ENCODE peak calls at places on chromosomes 13 and 19, in six cellular contexts. One of them, this sample, is unnamed.

GRCh38 chr13:27980280-27980998 is 8.1 kb downstream of the URAD start:
- DNase-seq in activated T-cell treated with anti-CD3 and anti-CD28 coated beads, Interleukin-2, amount 50 U/mL, for 4 hours: no peak
- DNase-seq in Panc1: no peak
- DNase-seq in stimulated activated CD4-positive, alpha-beta T cell treated with anti-CD3 and anti-CD28 coated beads, TNF-alpha, amount 100 ng/mL, for 4 hours: no peak
- DNase-seq in Peyer's patch: peak
- DNase-seq in cardiac muscle cell: no peak
- DNase-seq in this sample: no peak

GRCh38 chr19:11180346-11180745 is 17.0 kb downstream of the KANK2 start:
- DNase-seq in activated T-cell treated with anti-CD3 and anti-CD28 coated beads, Interleukin-2, amount 50 U/mL, for 4 hours: no peak
- DNase-seq in Panc1: no peak
- DNase-seq in stimulated activated CD4-positive, alpha-beta T cell treated with anti-CD3 and anti-CD28 coated beads, TNF-alpha, amount 100 ng/mL, for 4 hours: no peak
- DNase-seq in Peyer's patch: no peak
- DNase-seq in cardiac muscle cell: no peak
- DNase-seq in this sample: no peak

GRCh38 chr19:15551183-15552004 is 43.1 kb downstream of the CYP4F22 start:
- DNase-seq in activated T-cell treated with anti-CD3 and anti-CD28 coated beads, Interleukin-2, amount 50 U/mL, for 4 hours: peak
- DNase-seq in Panc1: no peak
- DNase-seq in stimulated activated CD4-positive, alpha-beta T cell treated with anti-CD3 and anti-CD28 coated beads, TNF-alpha, amount 100 ng/mL, for 4 hours: peak
- DNase-seq in Peyer's patch: peak
- DNase-seq in cardiac muscle cell: no peak
- DNase-seq in this sample: no peak

GRCh38 chr19:14977128-14977527 is 2.5 kb downstream of the SLC1A6 start:
- DNase-seq in activated T-cell treated with anti-CD3 and anti-CD28 coated beads, Interleukin-2, amount 50 U/mL, for 4 hours: no peak
- DNase-seq in Panc1: no peak
- DNase-seq in stimulated activated CD4-positive, alpha-beta T cell treated with anti-CD3 and anti-CD28 coated beads, TNF-alpha, amount 100 ng/mL, for 4 hours: no peak
- DNase-seq in Peyer's patch: no peak
- DNase-seq in cardiac muscle cell: no peak
- DNase-seq in this sample: no peak

GRCh38 chr13:50779443-50780200 is 63.9 kb downstream of the DLEU7 start:
- DNase-seq in activated T-cell treated with anti-CD3 and anti-CD28 coated beads, Interleukin-2, amount 50 U/mL, for 4 hours: no peak
- DNase-seq in Panc1: no peak
- DNase-seq in stimulated activated CD4-positive, alpha-beta T cell treated with anti-CD3 and anti-CD28 coated beads, TNF-alpha, amount 100 ng/mL, for 4 hours: no peak
- DNase-seq in Peyer's patch: no peak
- DNase-seq in cardiac muscle cell: no peak
- DNase-seq in this sample: no peak

GRCh38 chr19:35337081-35337983 is 8.3 kb downstream of the CD22 start:
- DNase-seq in activated T-cell treated with anti-CD3 and anti-CD28 coated beads, Interleukin-2, amount 50 U/mL, for 4 hours: no peak
- DNase-seq in Panc1: no peak
- DNase-seq in stimulated activated CD4-positive, alpha-beta T cell treated with anti-CD3 and anti-CD28 coated beads, TNF-alpha, amount 100 ng/mL, for 4 hours: no peak
- DNase-seq in Peyer's patch: no peak
- DNase-seq in cardiac muscle cell: no peak
- DNase-seq in this sample: no peak

GRCh38 chr19:31235806-31236205 is 113.4 kb downstream of the TSHZ3 start:
- DNase-seq in activated T-cell treated with anti-CD3 and anti-CD28 coated beads, Interleukin-2, amount 50 U/mL, for 4 hours: no peak
- DNase-seq in Panc1: no peak
- DNase-seq in stimulated activated CD4-positive, alpha-beta T cell treated with anti-CD3 and anti-CD28 coated beads, TNF-alpha, amount 100 ng/mL, for 4 hours: no peak
- DNase-seq in Peyer's patch: no peak
- DNase-seq in cardiac muscle cell: no peak
- DNase-seq in this sample: no peak

GRCh38 chr13:113122571-113123225 is at the start of gene F10:
- DNase-seq in activated T-cell treated with anti-CD3 and anti-CD28 coated beads, Interleukin-2, amount 50 U/mL, for 4 hours: no peak
- DNase-seq in Panc1: no peak
- DNase-seq in stimulated activated CD4-positive, alpha-beta T cell treated with anti-CD3 and anti-CD28 coated beads, TNF-alpha, amount 100 ng/mL, for 4 hours: no peak
- DNase-seq in Peyer's patch: peak
- DNase-seq in cardiac muscle cell: peak
- DNase-seq in this sample: peak

GRCh38 chr13:80903911-80904310 is 563.0 kb upstream of the SPRY2 start:
- DNase-seq in activated T-cell treated with anti-CD3 and anti-CD28 coated beads, Interleukin-2, amount 50 U/mL, for 4 hours: no peak
- DNase-seq in Panc1: no peak
- DNase-seq in stimulated activated CD4-positive, alpha-beta T cell treated with anti-CD3 and anti-CD28 coated beads, TNF-alpha, amount 100 ng/mL, for 4 hours: no peak
- DNase-seq in Peyer's patch: no peak
- DNase-seq in cardiac muscle cell: no peak
- DNase-seq in this sample: peak

GRCh38 chr13:112799394-112799793 is 109.6 kb downstream of the ATP11A start:
- DNase-seq in activated T-cell treated with anti-CD3 and anti-CD28 coated beads, Interleukin-2, amount 50 U/mL, for 4 hours: no peak
- DNase-seq in Panc1: no peak
- DNase-seq in stimulated activated CD4-positive, alpha-beta T cell treated with anti-CD3 and anti-CD28 coated beads, TNF-alpha, amount 100 ng/mL, for 4 hours: no peak
- DNase-seq in Peyer's patch: no peak
- DNase-seq in cardiac muscle cell: no peak
- DNase-seq in this sample: no peak

GRCh38 chr19:48754950-48755645 is at the start of gene FGF21:
- DNase-seq in activated T-cell treated with anti-CD3 and anti-CD28 coated beads, Interleukin-2, amount 50 U/mL, for 4 hours: no peak
- DNase-seq in Panc1: no peak
- DNase-seq in stimulated activated CD4-positive, alpha-beta T cell treated with anti-CD3 and anti-CD28 coated beads, TNF-alpha, amount 100 ng/mL, for 4 hours: no peak
- DNase-seq in Peyer's patch: no peak
- DNase-seq in cardiac muscle cell: no peak
- DNase-seq in this sample: no peak

GRCh38 chr19:19538077-19538764 is at the start of gene CILP2:
- DNase-seq in activated T-cell treated with anti-CD3 and anti-CD28 coated beads, Interleukin-2, amount 50 U/mL, for 4 hours: peak
- DNase-seq in Panc1: no peak
- DNase-seq in stimulated activated CD4-positive, alpha-beta T cell treated with anti-CD3 and anti-CD28 coated beads, TNF-alpha, amount 100 ng/mL, for 4 hours: no peak
- DNase-seq in Peyer's patch: no peak
- DNase-seq in cardiac muscle cell: peak
- DNase-seq in this sample: no peak

GRCh38 chr19:50890422-50891252 is 17.4 kb downstream of the KLK2 start:
- DNase-seq in activated T-cell treated with anti-CD3 and anti-CD28 coated beads, Interleukin-2, amount 50 U/mL, for 4 hours: no peak
- DNase-seq in Panc1: no peak
- DNase-seq in stimulated activated CD4-positive, alpha-beta T cell treated with anti-CD3 and anti-CD28 coated beads, TNF-alpha, amount 100 ng/mL, for 4 hours: no peak
- DNase-seq in Peyer's patch: no peak
- DNase-seq in cardiac muscle cell: no peak
- DNase-seq in this sample: peak

GRCh38 chr19:38919837-38920528 is 8.0 kb upstream of the CCER2 start:
- DNase-seq in activated T-cell treated with anti-CD3 and anti-CD28 coated beads, Interleukin-2, amount 50 U/mL, for 4 hours: no peak
- DNase-seq in Panc1: no peak
- DNase-seq in stimulated activated CD4-positive, alpha-beta T cell treated with anti-CD3 and anti-CD28 coated beads, TNF-alpha, amount 100 ng/mL, for 4 hours: no peak
- DNase-seq in Peyer's patch: peak
- DNase-seq in cardiac muscle cell: no peak
- DNase-seq in this sample: no peak

GRCh38 chr19:35856001-35856400 is 710 bp upstream of the KIRREL2 start:
- DNase-seq in activated T-cell treated with anti-CD3 and anti-CD28 coated beads, Interleukin-2, amount 50 U/mL, for 4 hours: no peak
- DNase-seq in Panc1: no peak
- DNase-seq in stimulated activated CD4-positive, alpha-beta T cell treated with anti-CD3 and anti-CD28 coated beads, TNF-alpha, amount 100 ng/mL, for 4 hours: no peak
- DNase-seq in Peyer's patch: no peak
- DNase-seq in cardiac muscle cell: peak
- DNase-seq in this sample: no peak

GRCh38 chr13:90803210-90803609 is 544.3 kb upstream of the MIR17HG start:
- DNase-seq in activated T-cell treated with anti-CD3 and anti-CD28 coated beads, Interleukin-2, amount 50 U/mL, for 4 hours: no peak
- DNase-seq in Panc1: no peak
- DNase-seq in stimulated activated CD4-positive, alpha-beta T cell treated with anti-CD3 and anti-CD28 coated beads, TNF-alpha, amount 100 ng/mL, for 4 hours: no peak
- DNase-seq in Peyer's patch: no peak
- DNase-seq in cardiac muscle cell: no peak
- DNase-seq in this sample: no peak

GRCh38 chr13:26051231-26052135 is at the start of gene SHISA2:
- DNase-seq in activated T-cell treated with anti-CD3 and anti-CD28 coated beads, Interleukin-2, amount 50 U/mL, for 4 hours: peak
- DNase-seq in Panc1: no peak
- DNase-seq in stimulated activated CD4-positive, alpha-beta T cell treated with anti-CD3 and anti-CD28 coated beads, TNF-alpha, amount 100 ng/mL, for 4 hours: peak
- DNase-seq in Peyer's patch: no peak
- DNase-seq in cardiac muscle cell: peak
- DNase-seq in this sample: peak

GRCh38 chr13:80814541-80814940 is 473.6 kb upstream of the SPRY2 start:
- DNase-seq in activated T-cell treated with anti-CD3 and anti-CD28 coated beads, Interleukin-2, amount 50 U/mL, for 4 hours: no peak
- DNase-seq in Panc1: no peak
- DNase-seq in stimulated activated CD4-positive, alpha-beta T cell treated with anti-CD3 and anti-CD28 coated beads, TNF-alpha, amount 100 ng/mL, for 4 hours: no peak
- DNase-seq in Peyer's patch: no peak
- DNase-seq in cardiac muscle cell: no peak
- DNase-seq in this sample: peak

GRCh38 chr19:1001538-1002166 is 1.4 kb downstream of the GRIN3B start:
- DNase-seq in activated T-cell treated with anti-CD3 and anti-CD28 coated beads, Interleukin-2, amount 50 U/mL, for 4 hours: peak
- DNase-seq in Panc1: no peak
- DNase-seq in stimulated activated CD4-positive, alpha-beta T cell treated with anti-CD3 and anti-CD28 coated beads, TNF-alpha, amount 100 ng/mL, for 4 hours: peak
- DNase-seq in Peyer's patch: peak
- DNase-seq in cardiac muscle cell: peak
- DNase-seq in this sample: no peak

GRCh38 chr19:18961767-18962423 is 20.9 kb upstream of the HOMER3 start:
- DNase-seq in activated T-cell treated with anti-CD3 and anti-CD28 coated beads, Interleukin-2, amount 50 U/mL, for 4 hours: no peak
- DNase-seq in Panc1: no peak
- DNase-seq in stimulated activated CD4-positive, alpha-beta T cell treated with anti-CD3 and anti-CD28 coated beads, TNF-alpha, amount 100 ng/mL, for 4 hours: no peak
- DNase-seq in Peyer's patch: no peak
- DNase-seq in cardiac muscle cell: peak
- DNase-seq in this sample: no peak

GRCh38 chr13:24709186-24709913 is 29.1 kb downstream of the ATP12A start:
- DNase-seq in activated T-cell treated with anti-CD3 and anti-CD28 coated beads, Interleukin-2, amount 50 U/mL, for 4 hours: peak
- DNase-seq in Panc1: no peak
- DNase-seq in stimulated activated CD4-positive, alpha-beta T cell treated with anti-CD3 and anti-CD28 coated beads, TNF-alpha, amount 100 ng/mL, for 4 hours: peak
- DNase-seq in Peyer's patch: no peak
- DNase-seq in cardiac muscle cell: no peak
- DNase-seq in this sample: no peak

GRCh38 chr13:97880298-97880675 is 73.2 kb upstream of the IPO5 start:
- DNase-seq in activated T-cell treated with anti-CD3 and anti-CD28 coated beads, Interleukin-2, amount 50 U/mL, for 4 hours: no peak
- DNase-seq in Panc1: no peak
- DNase-seq in stimulated activated CD4-positive, alpha-beta T cell treated with anti-CD3 and anti-CD28 coated beads, TNF-alpha, amount 100 ng/mL, for 4 hours: no peak
- DNase-seq in Peyer's patch: no peak
- DNase-seq in cardiac muscle cell: no peak
- DNase-seq in this sample: no peak

GRCh38 chr19:10461047-10461949 is 41.0 kb downstream of the PDE4A start:
- DNase-seq in activated T-cell treated with anti-CD3 and anti-CD28 coated beads, Interleukin-2, amount 50 U/mL, for 4 hours: peak
- DNase-seq in Panc1: no peak
- DNase-seq in stimulated activated CD4-positive, alpha-beta T cell treated with anti-CD3 and anti-CD28 coated beads, TNF-alpha, amount 100 ng/mL, for 4 hours: peak
- DNase-seq in Peyer's patch: peak
- DNase-seq in cardiac muscle cell: peak
- DNase-seq in this sample: peak

GRCh38 chr19:543912-544608 is at the start of gene GZMM:
- DNase-seq in activated T-cell treated with anti-CD3 and anti-CD28 coated beads, Interleukin-2, amount 50 U/mL, for 4 hours: peak
- DNase-seq in Panc1: no peak
- DNase-seq in stimulated activated CD4-positive, alpha-beta T cell treated with anti-CD3 and anti-CD28 coated beads, TNF-alpha, amount 100 ng/mL, for 4 hours: peak
- DNase-seq in Peyer's patch: no peak
- DNase-seq in cardiac muscle cell: no peak
- DNase-seq in this sample: no peak

GRCh38 chr19:49786432-49786831 is 19.6 kb downstream of the AP2A1 start:
- DNase-seq in activated T-cell treated with anti-CD3 and anti-CD28 coated beads, Interleukin-2, amount 50 U/mL, for 4 hours: no peak
- DNase-seq in Panc1: no peak
- DNase-seq in stimulated activated CD4-positive, alpha-beta T cell treated with anti-CD3 and anti-CD28 coated beads, TNF-alpha, amount 100 ng/mL, for 4 hours: no peak
- DNase-seq in Peyer's patch: no peak
- DNase-seq in cardiac muscle cell: peak
- DNase-seq in this sample: peak

GRCh38 chr13:24209138-24209537 is 48.6 kb downstream of the SPATA13 start:
- DNase-seq in activated T-cell treated with anti-CD3 and anti-CD28 coated beads, Interleukin-2, amount 50 U/mL, for 4 hours: no peak
- DNase-seq in Panc1: no peak
- DNase-seq in stimulated activated CD4-positive, alpha-beta T cell treated with anti-CD3 and anti-CD28 coated beads, TNF-alpha, amount 100 ng/mL, for 4 hours: no peak
- DNase-seq in Peyer's patch: no peak
- DNase-seq in cardiac muscle cell: no peak
- DNase-seq in this sample: no peak

GRCh38 chr13:68745517-68745916 is 1362.1 kb upstream of the ATXN8OS start:
- DNase-seq in activated T-cell treated with anti-CD3 and anti-CD28 coated beads, Interleukin-2, amount 50 U/mL, for 4 hours: no peak
- DNase-seq in Panc1: no peak
- DNase-seq in stimulated activated CD4-positive, alpha-beta T cell treated with anti-CD3 and anti-CD28 coated beads, TNF-alpha, amount 100 ng/mL, for 4 hours: no peak
- DNase-seq in Peyer's patch: no peak
- DNase-seq in cardiac muscle cell: no peak
- DNase-seq in this sample: no peak

GRCh38 chr19:34673590-34673989 is 3.4 kb downstream of the SCGB2B2 start:
- DNase-seq in activated T-cell treated with anti-CD3 and anti-CD28 coated beads, Interleukin-2, amount 50 U/mL, for 4 hours: no peak
- DNase-seq in Panc1: no peak
- DNase-seq in stimulated activated CD4-positive, alpha-beta T cell treated with anti-CD3 and anti-CD28 coated beads, TNF-alpha, amount 100 ng/mL, for 4 hours: no peak
- DNase-seq in Peyer's patch: no peak
- DNase-seq in cardiac muscle cell: no peak
- DNase-seq in this sample: no peak

GRCh38 chr13:36915891-36916640 is 4.0 kb downstream of the SMAD9 start:
- DNase-seq in activated T-cell treated with anti-CD3 and anti-CD28 coated beads, Interleukin-2, amount 50 U/mL, for 4 hours: no peak
- DNase-seq in Panc1: no peak
- DNase-seq in stimulated activated CD4-positive, alpha-beta T cell treated with anti-CD3 and anti-CD28 coated beads, TNF-alpha, amount 100 ng/mL, for 4 hours: no peak
- DNase-seq in Peyer's patch: no peak
- DNase-seq in cardiac muscle cell: no peak
- DNase-seq in this sample: no peak

GRCh38 chr19:7874080-7874856 is at the start of gene PRR36:
- DNase-seq in activated T-cell treated with anti-CD3 and anti-CD28 coated beads, Interleukin-2, amount 50 U/mL, for 4 hours: no peak
- DNase-seq in Panc1: no peak
- DNase-seq in stimulated activated CD4-positive, alpha-beta T cell treated with anti-CD3 and anti-CD28 coated beads, TNF-alpha, amount 100 ng/mL, for 4 hours: no peak
- DNase-seq in Peyer's patch: peak
- DNase-seq in cardiac muscle cell: peak
- DNase-seq in this sample: no peak

GRCh38 chr13:28440774-28441532 is 54.0 kb downstream of the FLT1 start:
- DNase-seq in activated T-cell treated with anti-CD3 and anti-CD28 coated beads, Interleukin-2, amount 50 U/mL, for 4 hours: no peak
- DNase-seq in Panc1: no peak
- DNase-seq in stimulated activated CD4-positive, alpha-beta T cell treated with anti-CD3 and anti-CD28 coated beads, TNF-alpha, amount 100 ng/mL, for 4 hours: no peak
- DNase-seq in Peyer's patch: no peak
- DNase-seq in cardiac muscle cell: no peak
- DNase-seq in this sample: no peak

GRCh38 chr19:33399745-33400681 is 26.5 kb downstream of the CEBPG start:
- DNase-seq in activated T-cell treated with anti-CD3 and anti-CD28 coated beads, Interleukin-2, amount 50 U/mL, for 4 hours: no peak
- DNase-seq in Panc1: no peak
- DNase-seq in stimulated activated CD4-positive, alpha-beta T cell treated with anti-CD3 and anti-CD28 coated beads, TNF-alpha, amount 100 ng/mL, for 4 hours: no peak
- DNase-seq in Peyer's patch: peak
- DNase-seq in cardiac muscle cell: no peak
- DNase-seq in this sample: no peak

GRCh38 chr19:12350890-12351197 is 14.6 kb downstream of the ZNF442 start:
- DNase-seq in activated T-cell treated with anti-CD3 and anti-CD28 coated beads, Interleukin-2, amount 50 U/mL, for 4 hours: no peak
- DNase-seq in Panc1: no peak
- DNase-seq in stimulated activated CD4-positive, alpha-beta T cell treated with anti-CD3 and anti-CD28 coated beads, TNF-alpha, amount 100 ng/mL, for 4 hours: no peak
- DNase-seq in Peyer's patch: no peak
- DNase-seq in cardiac muscle cell: no peak
- DNase-seq in this sample: no peak

GRCh38 chr13:23792680-23793079 is 96.5 kb downstream of the MIPEP start:
- DNase-seq in activated T-cell treated with anti-CD3 and anti-CD28 coated beads, Interleukin-2, amount 50 U/mL, for 4 hours: no peak
- DNase-seq in Panc1: no peak
- DNase-seq in stimulated activated CD4-positive, alpha-beta T cell treated with anti-CD3 and anti-CD28 coated beads, TNF-alpha, amount 100 ng/mL, for 4 hours: no peak
- DNase-seq in Peyer's patch: no peak
- DNase-seq in cardiac muscle cell: no peak
- DNase-seq in this sample: no peak

GRCh38 chr13:76397413-76397812 is 488.8 kb downstream of the KCTD12 start:
- DNase-seq in activated T-cell treated with anti-CD3 and anti-CD28 coated beads, Interleukin-2, amount 50 U/mL, for 4 hours: no peak
- DNase-seq in Panc1: no peak
- DNase-seq in stimulated activated CD4-positive, alpha-beta T cell treated with anti-CD3 and anti-CD28 coated beads, TNF-alpha, amount 100 ng/mL, for 4 hours: no peak
- DNase-seq in Peyer's patch: no peak
- DNase-seq in cardiac muscle cell: no peak
- DNase-seq in this sample: no peak

GRCh38 chr19:10604460-10604980 is 17.4 kb upstream of the AP1M2 start:
- DNase-seq in activated T-cell treated with anti-CD3 and anti-CD28 coated beads, Interleukin-2, amount 50 U/mL, for 4 hours: no peak
- DNase-seq in Panc1: no peak
- DNase-seq in stimulated activated CD4-positive, alpha-beta T cell treated with anti-CD3 and anti-CD28 coated beads, TNF-alpha, amount 100 ng/mL, for 4 hours: no peak
- DNase-seq in Peyer's patch: no peak
- DNase-seq in cardiac muscle cell: no peak
- DNase-seq in this sample: no peak

GRCh38 chr13:30255696-30256095 is 51.7 kb downstream of the KATNAL1 start:
- DNase-seq in activated T-cell treated with anti-CD3 and anti-CD28 coated beads, Interleukin-2, amount 50 U/mL, for 4 hours: no peak
- DNase-seq in Panc1: no peak
- DNase-seq in stimulated activated CD4-positive, alpha-beta T cell treated with anti-CD3 and anti-CD28 coated beads, TNF-alpha, amount 100 ng/mL, for 4 hours: no peak
- DNase-seq in Peyer's patch: no peak
- DNase-seq in cardiac muscle cell: no peak
- DNase-seq in this sample: no peak

GRCh38 chr19:40231057-40231456 is 4.6 kb upstream of the CCNP start:
- DNase-seq in activated T-cell treated with anti-CD3 and anti-CD28 coated beads, Interleukin-2, amount 50 U/mL, for 4 hours: no peak
- DNase-seq in Panc1: no peak
- DNase-seq in stimulated activated CD4-positive, alpha-beta T cell treated with anti-CD3 and anti-CD28 coated beads, TNF-alpha, amount 100 ng/mL, for 4 hours: no peak
- DNase-seq in Peyer's patch: no peak
- DNase-seq in cardiac muscle cell: no peak
- DNase-seq in this sample: no peak

GRCh38 chr13:33016414-33017409 is at the start of gene KL:
- DNase-seq in activated T-cell treated with anti-CD3 and anti-CD28 coated beads, Interleukin-2, amount 50 U/mL, for 4 hours: no peak
- DNase-seq in Panc1: no peak
- DNase-seq in stimulated activated CD4-positive, alpha-beta T cell treated with anti-CD3 and anti-CD28 coated beads, TNF-alpha, amount 100 ng/mL, for 4 hours: no peak
- DNase-seq in Peyer's patch: peak
- DNase-seq in cardiac muscle cell: peak
- DNase-seq in this sample: no peak

This sample was measured in iris pigment epithelial cell.